ENCODE peak calls at places on chromosomes 16 and 17, in nine cellular contexts. G, Z, Y, W, C, K, I, Q and L are unnamed samples.

GRCh38 chr16:67181346-67181745 is 2.4 kb downstream of the MATCAP1 start:
- DNase-seq in G (peak; percentile 69), Z (peak; percentile 79), Y (no peak), W (no peak), C (peak; percentile 86), K (peak; percentile 92), I (no peak), Q (no peak), L (peak; percentile 66)

GRCh38 chr17:13016881-13017622 is 775 bp downstream of the ELAC2 start:
- DNase-seq in G (no peak), Z (no peak), Y (no peak), W (no peak), C (no peak), K (peak; percentile 10), I (no peak), Q (peak; percentile 46), L (no peak)

GRCh38 chr17:58637011-58637570 is 54.8 kb downstream of the TEX14 start:
- DNase-seq in G (no peak), Z (no peak), Y (no peak), W (no peak), C (no peak), K (no peak), I (no peak), Q (no peak), L (no peak)

GRCh38 chr16:70490261-70490660 is 33.1 kb downstream of the COG4 start:
- DNase-seq in G (no peak), Z (no peak), Y (no peak), W (no peak), C (no peak), K (peak; percentile 15), I (no peak), Q (no peak), L (no peak)

GRCh38 chr17:40779181-40779909 is 3.0 kb downstream of the KRT27 start:
- DNase-seq in G (no peak), Z (no peak), Y (peak; percentile 84), W (no peak), C (no peak), K (no peak), I (no peak), Q (peak; percentile 71), L (peak; percentile 31)

GRCh38 chr17:73657473-73658116 is 13.3 kb upstream of the SDK2 start:
- DNase-seq in G (no peak), Z (no peak), Y (peak; percentile 77), W (no peak), C (peak; percentile 52), K (no peak), I (no peak), Q (no peak), L (peak; percentile 55)

GRCh38 chr17:65055280-65055707 is 1.2 kb downstream of the GNA13 start:
- DNase-seq in G (no peak), Z (no peak), Y (no peak), W (no peak), C (no peak), K (no peak), I (no peak), Q (no peak), L (no peak)

GRCh38 chr16:17105239-17105721 is 365.5 kb downstream of the XYLT1 start:
- DNase-seq in G (no peak), Z (peak; percentile 26), Y (no peak), W (no peak), C (no peak), K (peak; percentile 2), I (no peak), Q (no peak), L (no peak)

GRCh38 chr17:48997103-48997826 is at the start of gene IGF2BP1:
- DNase-seq in G (peak; percentile 61), Z (no peak), Y (no peak), W (no peak), C (no peak), K (peak; percentile 78), I (peak; percentile 51), Q (no peak), L (peak; percentile 30)

GRCh38 chr17:72489273-72489641 is 368.4 kb downstream of the SOX9 start:
- DNase-seq in G (no peak), Z (no peak), Y (no peak), W (no peak), C (no peak), K (no peak), I (no peak), Q (no peak), L (no peak)

GRCh38 chr17:28745052-28745776 is 1.4 kb downstream of the TRAF4 start:
- DNase-seq in G (no peak), Z (peak; percentile 27), Y (no peak), W (no peak), C (peak; percentile 53), K (peak; percentile 47), I (no peak), Q (peak; percentile 54), L (peak; percentile 59)

GRCh38 chr17:29623283-29623647 is 553 bp upstream of the CORO6 start:
- DNase-seq in G (no peak), Z (no peak), Y (no peak), W (no peak), C (no peak), K (no peak), I (no peak), Q (no peak), L (no peak)

GRCh38 chr16:28556914-28557320 is 3.2 kb downstream of the SGF29 start:
- DNase-seq in G (no peak), Z (no peak), Y (no peak), W (no peak), C (no peak), K (no peak), I (no peak), Q (no peak), L (no peak)

GRCh38 chr16:18983565-18984424 is at the start of gene TMC7:
- DNase-seq in G (peak; percentile 83), Z (peak; percentile 69), Y (peak; percentile 94), W (no peak), C (peak; percentile 69), K (peak; percentile 79), I (no peak), Q (peak; percentile 86), L (peak; percentile 95)

GRCh38 chr16:9322735-9323134 is 231.3 kb downstream of the HAPSTR1 start:
- DNase-seq in G (no peak), Z (no peak), Y (no peak), W (no peak), C (no peak), K (no peak), I (no peak), Q (no peak), L (no peak)

DNA sequence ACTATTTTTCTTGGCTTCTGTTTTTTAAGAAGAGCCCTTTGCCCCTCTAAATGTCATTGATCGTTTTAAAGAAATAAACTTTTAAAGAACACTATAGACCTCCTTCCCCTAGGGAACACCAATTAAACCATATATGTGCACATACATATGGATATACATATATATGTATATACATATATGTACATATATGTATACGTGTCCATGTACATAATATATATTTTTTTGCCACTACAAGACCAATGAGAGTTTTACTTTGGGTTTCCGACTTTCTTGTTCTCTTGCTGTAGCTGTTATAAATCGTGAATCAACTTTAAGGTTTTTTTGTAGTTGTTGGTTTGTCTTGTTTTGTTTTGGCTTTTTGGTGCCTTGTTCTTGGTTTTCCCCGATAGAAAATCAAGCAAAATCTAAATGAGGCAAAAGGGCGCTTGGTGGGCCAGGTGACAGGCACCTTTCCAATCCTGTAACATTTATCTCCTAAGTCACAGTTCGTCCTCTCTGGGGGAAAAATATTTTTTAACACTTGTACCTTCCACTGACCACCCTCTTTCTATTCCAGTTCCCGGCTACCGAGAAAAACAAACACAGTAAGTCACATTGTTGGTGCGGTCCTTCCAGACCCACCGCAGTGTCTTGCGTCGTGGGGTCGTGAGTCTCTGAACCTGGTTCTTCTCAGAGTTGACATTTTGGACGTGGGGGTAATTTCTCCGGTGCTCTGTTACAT is 4.5 kb downstream of the FOXF1 start:
- DNase-seq in G (no peak), Z (no peak), Y (no peak), W (no peak), C (no peak), K (peak; percentile 19), I (no peak), Q (no peak), L (no peak)
- H3K27me3 ChIP-seq in G (peaks cover 70% of the 10 kb centered on the region), Z (peaks cover 50% of the 10 kb centered on the region), Y (peaks cover 73% of the 10 kb centered on the region), W (peaks cover 50% of the 10 kb centered on the region), C (peaks cover 88% of the 10 kb centered on the region), K (no peaks in the 10 kb centered on the region), I (peaks cover 48% of the 10 kb centered on the region), Q (peaks cover 100% of the 10 kb centered on the region), L (no peaks in the 10 kb centered on the region)

GRCh38 chr16:27303256-27304100 is 10.3 kb upstream of the IL4R start:
- DNase-seq in G (no peak), Z (no peak), Y (no peak), W (no peak), C (no peak), K (no peak), I (no peak), Q (no peak), L (no peak)
- H3K27me3 ChIP-seq in G (no peaks in the 10 kb centered on the region), Z (no peaks in the 10 kb centered on the region), Y (no peaks in the 10 kb centered on the region), W (no peaks in the 10 kb centered on the region), C (no peaks in the 10 kb centered on the region), K (no peaks in the 10 kb centered on the region), I (no peaks in the 10 kb centered on the region), Q (no peaks in the 10 kb centered on the region), L (no peaks in the 10 kb centered on the region)

DNA sequence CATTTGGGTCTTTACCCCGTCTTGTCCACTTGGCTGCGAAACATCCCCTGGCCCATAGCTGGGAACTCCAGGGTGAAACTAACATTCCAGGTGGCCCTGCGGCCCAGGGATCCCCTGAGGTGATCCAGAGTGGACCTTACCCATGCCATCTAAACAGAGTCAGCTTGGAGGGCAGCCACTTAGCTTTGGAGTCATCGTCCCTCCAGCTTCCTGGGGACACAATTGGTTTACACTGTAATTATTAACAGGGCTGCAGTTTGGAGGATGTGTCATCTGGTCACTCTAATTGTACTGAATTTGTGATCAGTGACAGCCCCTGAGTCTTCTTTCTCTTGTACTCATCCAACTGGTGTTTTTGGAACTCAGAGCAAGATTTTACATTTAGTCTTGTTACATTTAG is 149.9 kb downstream of the ENGASE start:
- DNase-seq in G (no peak), Z (no peak), Y (no peak), W (no peak), C (no peak), K (no peak), I (no peak), Q (no peak), L (no peak)
- H3K27me3 ChIP-seq in G (peaks cover 22% of the 10 kb centered on the region), Z (peaks cover 12% of the 10 kb centered on the region), Y (peaks cover 76% of the 10 kb centered on the region), W (peaks cover 10% of the 10 kb centered on the region), C (peaks cover 25% of the 10 kb centered on the region), K (peaks cover 39% of the 10 kb centered on the region), I (no peaks in the 10 kb centered on the region), Q (peaks cover 79% of the 10 kb centered on the region), L (peaks cover 75% of the 10 kb centered on the region)

GRCh38 chr17:45896803-45897693 is 2.7 kb downstream of the MAPT start:
- DNase-seq in G (no peak), Z (no peak), Y (no peak), W (no peak), C (no peak), K (no peak), I (no peak), Q (no peak), L (no peak)

GRCh38 chr17:45895304-45895968 is 1.1 kb downstream of the MAPT start:
- DNase-seq in G (no peak), Z (no peak), Y (no peak), W (peak; percentile 11), C (peak; percentile 28), K (no peak), I (no peak), Q (no peak), L (peak; percentile 9)

GRCh38 chr17:45893725-45894021 is 681 bp upstream of the MAPT start:
- DNase-seq in G (no peak), Z (no peak), Y (no peak), W (no peak), C (no peak), K (no peak), I (no peak), Q (no peak), L (no peak)

GRCh38 chr17:45895969-45896793 is 1.8 kb downstream of the MAPT start:
- DNase-seq in G (no peak), Z (no peak), Y (no peak), W (no peak), C (peak; percentile 22), K (no peak), I (no peak), Q (no peak), L (no peak)

GRCh38 chr17:45894022-45894784 is at the start of gene MAPT:
- DNase-seq in G (peak; percentile 71), Z (peak; percentile 79), Y (peak; percentile 96), W (peak; percentile 72), C (peak; percentile 92), K (peak; percentile 88), I (peak; percentile 84), Q (peak; percentile 90), L (peak; percentile 94)
- H3K27me3 ChIP-seq in G (peaks cover 40% of the 10 kb centered on the region), Z (peaks cover 35% of the 10 kb centered on the region), Y (peaks cover 47% of the 10 kb centered on the region), W (peaks cover 23% of the 10 kb centered on the region), C (peaks cover 39% of the 10 kb centered on the region), K (peaks cover 46% of the 10 kb centered on the region), I (no peaks in the 10 kb centered on the region), Q (peaks cover 88% of the 10 kb centered on the region), L (peaks cover 50% of the 10 kb centered on the region)